ENCODE peak calls at places on chromosomes 2 and 18, in eight cellular contexts. X is lower lobe of right lung, C is heart left ventricle, Z is spleen, G is tibial artery, N is H9, O is body of pancreas, L is right atrium auricular region. S is an unnamed sample. For H3K4me1, the result is how much of the 10 kb centered on the place peaks cover.

GRCh38 chr18:48589797-48590519 is 51.1 kb downstream of the CTIF start:
- DNase-seq in L (no peak), G (peak), O (peak), N (no peak), C (peak), X (no peak), Z (peak), S (no peak)

GRCh38 chr2:119174216-119174992 is 15.9 kb upstream of the C1QL2 start:
- DNase-seq in C (peak), Z (peak), G (no peak), N (peak), O (peak), L (no peak), X (peak), S (no peak)

GRCh38 chr18:50231621-50232020 is 34.7 kb downstream of the CFAP53 start:
- DNase-seq in O (no peak), N (no peak), G (no peak), X (no peak), C (no peak), Z (no peak), L (no peak), S (no peak)

GRCh38 chr18:7071600-7071999 is 46.0 kb downstream of the LAMA1 start:
- DNase-seq in G (no peak), X (no peak), C (no peak), N (no peak), Z (no peak), O (no peak), L (no peak), S (no peak)

GRCh38 chr2:133414486-133415209 is 153.6 kb downstream of the NCKAP5 start:
- DNase-seq in X (no peak), C (no peak), O (no peak), N (no peak), Z (no peak), L (no peak), G (no peak), S (no peak)

GRCh38 chr2:118693287-118693822 is 154.1 kb downstream of the EN1 start:
- DNase-seq in L (peak), N (no peak), X (no peak), Z (no peak), C (no peak), G (no peak), O (no peak), S (no peak)

GRCh38 chr2:109537565-109538221 is 76.1 kb downstream of the SEPTIN10 start:
- DNase-seq in C (no peak), X (no peak), L (peak), G (no peak), N (no peak), Z (no peak), O (no peak), S (no peak)

GRCh38 chr2:168350380-168350779 is 103.0 kb upstream of the STK39 start:
- DNase-seq in N (no peak), O (no peak), Z (no peak), L (no peak), C (no peak), X (no peak), G (no peak), S (no peak)

GRCh38 chr2:224221455-224221913 is 180.4 kb downstream of the FAM124B start:
- DNase-seq in O (no peak), X (no peak), C (no peak), L (no peak), G (no peak), Z (no peak), N (peak), S (no peak)

GRCh38 chr2:61055557-61055956 is 10.1 kb upstream of the SANBR start:
- DNase-seq in L (no peak), X (no peak), C (no peak), Z (no peak), O (no peak), G (no peak), N (no peak), S (no peak)

GRCh38 chr2:174336403-174337336 is 1.9 kb downstream of the SP9 start:
- DNase-seq in Z (peak), O (no peak), C (no peak), N (peak), X (peak), L (no peak), G (no peak), S (peak)

GRCh38 chr18:6920099-6920955 is 190.8 kb downstream of the ARHGAP28 start:
- DNase-seq in O (peak), N (peak), Z (no peak), X (no peak), C (no peak), G (no peak), L (no peak), S (no peak)

GRCh38 chr2:107669335-107669734 is 157.4 kb upstream of the RGPD4 start:
- DNase-seq in O (no peak), L (no peak), C (no peak), X (no peak), N (no peak), Z (no peak), G (no peak), S (no peak)

GRCh38 chr2:220101902-220102301 is 474.5 kb downstream of the SLC4A3 start:
- DNase-seq in O (no peak), G (no peak), X (no peak), C (no peak), Z (no peak), N (no peak), L (no peak), S (no peak)

GRCh38 chr2:9095690-9096089 is 92.2 kb upstream of the MBOAT2 start:
- DNase-seq in Z (peak), O (no peak), C (peak), X (peak), G (peak), L (no peak), N (peak), S (peak)

GRCh38 chr2:223488814-223489213 is 113.3 kb downstream of the SCG2 start:
- DNase-seq in G (no peak), C (no peak), O (no peak), N (no peak), X (no peak), Z (no peak), L (no peak), S (peak)

GRCh38 chr2:102001767-102002142 is 10.0 kb downstream of the IL1R2 start:
- DNase-seq in N (no peak), C (no peak), O (no peak), Z (no peak), L (no peak), G (no peak), X (no peak), S (no peak)

GRCh38 chr2:69703189-69703588 is 38.7 kb upstream of the ANXA4 start:
- DNase-seq in O (no peak), G (no peak), N (no peak), C (no peak), X (no peak), L (no peak), Z (no peak), S (no peak)

GRCh38 chr2:128448331-128449225 is 129.9 kb upstream of the HS6ST1 start:
- DNase-seq in O (peak), Z (peak), G (peak), N (peak), X (no peak), C (peak), L (peak), S (no peak)

GRCh38 chr2:234357666-234358065 is 139.2 kb downstream of the ARL4C start:
- DNase-seq in Z (no peak), G (no peak), O (no peak), N (no peak), X (no peak), L (no peak), C (no peak), S (no peak)

GRCh38 chr2:234355798-234356365 is 141.0 kb downstream of the ARL4C start:
- DNase-seq in X (no peak), O (no peak), L (no peak), Z (no peak), G (no peak), N (no peak), C (no peak), S (no peak)

GRCh38 chr2:234355052-234355720 is 141.7 kb downstream of the ARL4C start:
- DNase-seq in G (no peak), Z (no peak), L (no peak), X (no peak), N (no peak), C (no peak), O (no peak), S (no peak)

GRCh38 chr2:234348081-234348480 is 148.8 kb downstream of the ARL4C start:
- DNase-seq in N (no peak), G (no peak), C (peak), L (no peak), X (no peak), Z (no peak), O (no peak), S (no peak)

GRCh38 chr2:234352270-234352669 is 144.6 kb downstream of the ARL4C start:
- DNase-seq in N (no peak), C (no peak), G (no peak), X (no peak), O (no peak), Z (no peak), L (no peak), S (no peak)
- TF ChIP-seq CTCF in N (no peak), C (no peak), G (no peak), X (no peak), O (no peak), Z (no peak), L (no peak), S (no peak)

GRCh38 chr2:98717625-98718024 is 13.3 kb downstream of the MGAT4A start:
- DNase-seq in N (no peak), Z (no peak), O (no peak), G (no peak), X (no peak), L (no peak), C (no peak), S (no peak)
- H3K4me1 ChIP-seq in N (under half), Z (under half), O (under half), G (under half), X (under half), L (under half), C (under half), S (under half)

DNA sequence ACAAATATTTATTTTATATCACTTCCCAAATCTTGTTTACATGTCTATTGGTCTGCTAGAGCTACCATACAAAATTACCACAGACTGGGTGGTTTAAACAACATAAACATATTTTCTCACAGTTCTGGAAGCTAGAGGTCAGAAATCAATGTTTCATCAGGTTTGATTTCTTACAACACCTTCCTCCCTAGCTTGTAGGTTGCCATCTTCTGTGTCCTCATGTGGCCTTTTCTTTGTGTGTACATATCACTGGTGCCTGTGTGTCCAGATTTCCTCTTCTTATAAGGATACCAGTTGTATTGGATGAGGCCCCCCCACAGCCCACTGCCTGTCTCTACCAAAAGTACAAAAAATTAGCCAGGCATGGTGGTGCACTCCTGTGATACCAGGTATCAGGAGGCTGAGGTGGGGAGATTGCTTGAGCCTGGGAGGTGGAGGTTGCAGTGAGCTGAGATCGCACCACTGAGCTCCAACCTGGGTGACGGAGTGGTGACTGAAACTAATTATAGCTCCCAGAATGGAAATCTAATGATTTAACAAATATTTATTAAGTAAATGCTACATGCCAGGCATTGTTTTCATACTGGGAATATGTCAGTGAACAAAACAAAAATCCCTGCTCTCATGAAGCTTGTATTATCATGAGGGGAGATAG is 13.6 kb downstream of the EML4 start:
- DNase-seq in G (no peak), C (no peak), N (no peak), X (no peak), L (no peak), Z (no peak), O (no peak), S (no peak)
- TF ChIP-seq CTCF in G (no peak), C (no peak), N (no peak), X (no peak), L (no peak), Z (no peak), O (no peak), S (no peak)

GRCh38 chr2:19545507-19545906 is 187.1 kb upstream of the OSR1 start:
- DNase-seq in L (no peak), Z (no peak), N (no peak), C (no peak), O (no peak), X (no peak), G (no peak), S (no peak)

GRCh38 chr2:19544020-19544383 is 185.6 kb upstream of the OSR1 start:
- DNase-seq in C (no peak), X (no peak), N (no peak), G (no peak), L (no peak), O (no peak), Z (no peak), S (no peak)

GRCh38 chr2:19542796-19543195 is 184.4 kb upstream of the OSR1 start:
- DNase-seq in C (no peak), G (no peak), N (no peak), L (no peak), Z (no peak), O (no peak), X (no peak), S (no peak)

GRCh38 chr2:19541884-19542283 is 183.5 kb upstream of the OSR1 start:
- DNase-seq in L (no peak), N (peak), O (no peak), Z (no peak), X (no peak), C (no peak), G (no peak), S (no peak)

GRCh38 chr2:19543271-19544019 is 185.0 kb upstream of the OSR1 start:
- DNase-seq in G (no peak), Z (no peak), L (no peak), O (no peak), X (no peak), N (no peak), C (no peak), S (no peak)
- H3K4me1 ChIP-seq in G (under half), Z (under half), L (under half), O (under half), X (under half), N (under half), C (under half), S (under half)

GRCh38 chr2:180705122-180705521 is 275.3 kb upstream of the UBE2E3 start:
- DNase-seq in L (no peak), C (no peak), O (no peak), G (no peak), X (no peak), N (no peak), Z (no peak), S (no peak)

GRCh38 chr2:180707175-180707866 is 273.1 kb upstream of the UBE2E3 start:
- DNase-seq in G (no peak), C (no peak), Z (no peak), L (no peak), O (no peak), N (no peak), X (no peak), S (no peak)

GRCh38 chr2:180707867-180708205 is 272.6 kb upstream of the UBE2E3 start:
- DNase-seq in N (no peak), O (no peak), Z (no peak), X (no peak), L (no peak), G (no peak), C (no peak), S (no peak)

GRCh38 chr2:180706694-180707093 is 273.7 kb upstream of the UBE2E3 start:
- DNase-seq in N (no peak), C (no peak), G (no peak), Z (no peak), X (no peak), O (no peak), L (no peak), S (no peak)

DNA sequence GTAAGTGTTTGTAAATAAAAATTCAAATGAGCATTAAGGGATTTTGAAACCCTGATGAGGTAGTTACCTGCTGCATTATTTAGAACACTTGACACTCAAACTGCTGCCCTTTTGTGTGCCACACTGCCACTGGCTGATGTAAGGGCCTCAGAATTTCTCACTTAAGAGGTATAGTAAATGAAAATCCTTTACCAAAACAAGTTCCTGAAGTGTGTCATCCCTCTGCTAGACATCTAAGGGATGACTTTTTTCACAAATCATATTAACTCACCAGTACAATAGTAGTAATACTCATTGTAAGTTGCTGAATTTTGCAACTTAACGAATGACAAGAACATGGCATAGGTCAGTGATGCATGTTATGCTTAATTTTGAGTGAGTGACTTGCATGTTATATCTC is 274.9 kb upstream of the UBE2E3 start:
- DNase-seq in L (no peak), O (no peak), C (no peak), X (no peak), N (no peak), Z (no peak), G (no peak), S (no peak)
- TF ChIP-seq CTCF in L (no peak), O (no peak), C (no peak), X (no peak), N (no peak), Z (no peak), G (no peak), S (no peak)

DNA sequence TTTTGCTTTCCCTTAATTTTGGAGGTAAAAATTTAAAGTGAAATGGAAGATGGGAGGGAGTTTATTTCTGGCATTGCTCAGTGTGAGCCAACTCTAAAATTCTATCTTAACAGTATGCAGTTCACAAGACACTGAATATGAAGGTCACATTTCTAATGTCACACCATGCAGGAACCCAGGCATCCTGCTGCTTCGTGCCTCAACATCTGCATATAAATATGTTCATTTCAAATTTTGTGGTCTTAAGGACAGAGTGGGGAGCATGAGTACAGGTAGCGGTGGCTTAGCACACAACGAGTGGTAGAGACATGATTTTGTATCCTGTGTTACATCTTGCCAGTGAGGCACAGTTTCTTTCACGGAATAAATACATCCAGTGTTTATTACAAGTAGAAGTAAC is 102.4 kb downstream of the ARL4C start:
- DNase-seq in Z (no peak), X (no peak), L (no peak), N (no peak), C (no peak), G (no peak), O (no peak), S (no peak)
- H3K4me1 ChIP-seq in Z (under half), X (under half), L (under half), N (under half), C (under half), G (under half), O (under half), S (under half)

DNA sequence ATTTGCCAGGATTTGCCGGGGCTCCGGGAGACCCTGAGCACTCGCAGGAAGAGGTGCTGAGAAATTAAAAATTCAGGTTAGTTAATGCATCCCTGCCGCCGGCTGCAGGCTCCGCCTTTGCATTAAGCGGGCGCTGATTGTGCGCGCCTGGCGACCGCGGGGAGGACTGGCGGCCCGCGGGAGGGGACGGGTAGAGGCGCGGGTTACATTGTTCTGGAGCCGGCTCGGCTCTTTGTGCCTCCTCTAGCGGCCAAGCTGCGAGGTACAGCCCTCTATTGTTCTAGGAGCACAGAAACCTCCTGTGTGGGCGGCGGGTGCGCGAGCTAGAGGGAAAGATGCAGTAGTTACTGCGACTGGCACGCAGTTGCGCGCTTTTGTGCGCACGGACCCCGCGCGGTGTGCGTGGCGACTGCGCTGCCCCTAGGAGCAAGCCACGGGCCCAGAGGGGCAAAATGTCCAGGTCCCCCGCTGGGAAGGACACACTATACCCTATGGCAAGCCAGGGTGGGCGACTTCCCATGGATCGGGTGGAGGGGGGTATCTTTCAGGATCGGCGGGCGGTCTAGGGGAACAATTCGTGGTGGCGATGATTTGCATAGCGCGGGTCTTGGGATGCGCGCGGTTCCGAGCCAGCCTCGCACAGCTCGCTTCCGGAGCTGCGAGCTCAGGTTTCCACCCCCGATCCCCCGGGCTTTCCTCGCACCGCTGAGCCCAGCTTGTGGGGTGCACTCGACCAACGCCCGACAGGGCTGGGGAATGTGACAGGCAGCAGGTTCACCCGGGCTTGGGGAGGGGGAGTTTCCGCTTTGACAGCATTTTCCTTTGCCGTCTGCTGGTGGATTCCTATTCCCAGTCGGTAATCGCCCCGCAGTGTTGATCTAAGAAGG is 2.9 kb downstream of the ONECUT2 start:
- DNase-seq in Z (peak), C (peak), O (peak), N (peak), X (no peak), L (no peak), G (no peak), S (peak)
- TF ChIP-seq CTCF in Z (peak), C (peak), O (peak), N (peak), X (peak), L (no peak), G (peak), S (peak)

DNA sequence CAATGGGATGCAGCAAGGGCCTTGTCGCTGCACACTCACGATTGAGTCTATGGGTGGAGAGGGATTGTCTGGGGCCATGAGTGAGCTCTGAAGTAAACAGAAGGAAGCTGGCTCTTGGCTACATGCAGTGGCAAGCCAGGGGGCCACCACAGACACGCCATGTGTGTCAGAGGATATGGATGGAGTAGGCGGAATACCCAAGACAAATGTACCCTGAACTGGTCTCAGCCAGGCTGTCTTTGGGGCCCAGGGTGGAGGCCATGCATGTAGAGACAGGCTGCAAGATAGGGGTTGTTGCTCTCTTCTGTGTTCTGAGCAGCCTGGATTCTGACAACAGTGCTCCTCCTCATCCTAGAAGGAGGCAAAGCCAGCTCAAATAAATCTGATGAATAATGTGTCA is 24.0 kb upstream of the ITGA6 start:
- DNase-seq in X (no peak), Z (no peak), O (no peak), L (no peak), C (no peak), N (no peak), G (no peak), S (no peak)
- H3K4me1 ChIP-seq in X (under half), Z (under half), O (under half), L (under half), C (under half), N (under half), G (under half), S (under half)